ENCODE peak calls at places on chromosome 11, in ten cellular contexts. C is CD4-positive, alpha-beta memory T cell; X is upper lobe of left lung; U is cardiac muscle cell; I is fibroblast of pulmonary artery; J is prostate gland; Q is epithelial cell of proximal tubule; A is neural progenitor cell; W is K562; K is AG09309. T is an unnamed sample.

GRCh38 chr11:75011357-75011756 is 22.6 kb downstream of the NEU3 start:
- DNase-seq in C (no peak), X (no peak), U (no peak), I (no peak), J (no peak), Q (no peak), A (no peak), W (no peak), K (no peak), T (no peak)

GRCh38 chr11:23336961-23337360 is 476.7 kb upstream of the CCDC179 start:
- DNase-seq in C (no peak), X (no peak), U (no peak), I (no peak), J (no peak), Q (no peak), A (no peak), W (no peak), K (no peak), T (no peak)

GRCh38 chr11:58451585-58451984 is 9.5 kb upstream of the OR5B12 start:
- DNase-seq in C (no peak), X (no peak), U (no peak), I (no peak), J (no peak), Q (no peak), A (no peak), W (no peak), K (no peak), T (peak)

GRCh38 chr11:1706634-1707400 is 9.8 kb downstream of the KRTAP5-6 start:
- DNase-seq in C (peak), X (peak), U (peak), I (no peak), J (no peak), Q (no peak), A (peak), W (peak), K (no peak), T (no peak)

GRCh38 chr11:75768909-75769771 is 562 bp downstream of the DGAT2 start:
- DNase-seq in C (no peak), X (no peak), U (no peak), I (no peak), J (peak), Q (no peak), A (no peak), W (no peak), K (no peak), T (no peak)

GRCh38 chr11:126570489-126570888 is 215.0 kb downstream of the ST3GAL4 start:
- DNase-seq in C (no peak), X (no peak), U (no peak), I (no peak), J (no peak), Q (no peak), A (no peak), W (no peak), K (no peak), T (no peak)

GRCh38 chr11:129283141-129283540 is 91.0 kb upstream of the ARHGAP32 start:
- DNase-seq in C (no peak), X (no peak), U (no peak), I (no peak), J (no peak), Q (no peak), A (no peak), W (no peak), K (no peak), T (no peak)

GRCh38 chr11:12110714-12111481 is 508 bp downstream of the MICAL2 start:
- DNase-seq in C (peak), X (peak), U (no peak), I (no peak), J (no peak), Q (no peak), A (peak), W (no peak), K (no peak), T (no peak)

GRCh38 chr11:123537726-123538125 is 107.7 kb downstream of the GRAMD1B start:
- DNase-seq in C (no peak), X (no peak), U (no peak), I (no peak), J (no peak), Q (no peak), A (no peak), W (no peak), K (no peak), T (no peak)

GRCh38 chr11:28346721-28347120 is 238.5 kb downstream of the METTL15 start:
- DNase-seq in C (no peak), X (no peak), U (no peak), I (no peak), J (no peak), Q (no peak), A (no peak), W (no peak), K (no peak), T (peak)

GRCh38 chr11:61480936-61481335 is 27.6 kb upstream of the LRRC10B start:
- DNase-seq in C (no peak), X (no peak), U (peak), I (peak), J (no peak), Q (no peak), A (peak), W (no peak), K (no peak), T (no peak)

GRCh38 chr11:5514841-5515240 is 1.7 kb downstream of the UBQLNL start:
- DNase-seq in C (no peak), X (no peak), U (no peak), I (no peak), J (no peak), Q (no peak), A (no peak), W (no peak), K (no peak), T (no peak)

GRCh38 chr11:68775951-68776388 is 24.6 kb upstream of the TESMIN start:
- DNase-seq in C (no peak), X (no peak), U (no peak), I (no peak), J (no peak), Q (no peak), A (no peak), W (no peak), K (no peak), T (no peak)

GRCh38 chr11:103870821-103871309 is 165.6 kb upstream of the DDI1 start:
- DNase-seq in C (no peak), X (no peak), U (no peak), I (peak), J (no peak), Q (no peak), A (no peak), W (no peak), K (no peak), T (no peak)

DNA sequence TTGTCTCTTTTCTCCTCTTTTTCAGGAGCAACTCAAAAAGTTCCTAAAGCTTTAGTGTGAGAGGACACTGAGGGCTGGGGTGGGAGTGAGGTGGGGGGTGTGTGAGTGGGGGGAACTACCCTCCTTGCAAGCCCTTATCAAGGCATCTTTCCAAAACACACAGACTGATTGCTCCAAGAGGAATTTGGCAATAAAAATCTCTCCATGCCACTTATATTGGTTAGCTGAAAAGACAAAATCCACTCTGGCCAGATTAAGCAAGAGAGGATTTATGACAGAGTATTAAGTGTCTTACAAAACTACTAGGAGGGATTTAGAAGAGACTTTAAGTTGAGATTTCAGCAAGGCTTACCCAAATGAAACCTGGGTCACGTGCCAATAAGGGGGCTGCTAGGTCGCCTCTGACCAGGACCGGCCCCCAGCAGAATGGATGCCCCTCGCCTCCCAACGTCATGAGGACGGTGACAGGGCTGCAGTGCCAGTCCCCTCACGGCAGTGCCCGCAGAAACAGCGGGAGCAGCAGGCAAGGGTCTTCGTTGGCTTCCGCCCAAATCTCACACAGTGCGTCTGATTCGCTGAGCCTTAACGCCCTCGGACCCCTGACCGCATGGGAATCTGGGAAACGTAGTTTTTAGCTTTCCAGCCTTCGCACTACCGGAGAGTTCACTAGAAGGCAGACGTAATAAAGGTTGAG is 22.1 kb upstream of the CTR9 start:
- DNase-seq in C (no peak), X (peak), U (peak), I (no peak), J (no peak), Q (no peak), A (peak), W (no peak), K (peak), T (no peak)
- H3K4me3 ChIP-seq in C (no peak), X (no peak), U (peak), I (no peak), J (no peak), Q (no peak), A (peak), W (no peak), K (no peak), T (no peak)

GRCh38 chr11:73028621-73029020 is 113.5 kb downstream of the FCHSD2 start:
- DNase-seq in C (no peak), X (no peak), U (no peak), I (no peak), J (no peak), Q (no peak), A (no peak), W (no peak), K (no peak), T (no peak)

GRCh38 chr11:73030130-73030529 is 112.0 kb downstream of the FCHSD2 start:
- DNase-seq in C (no peak), X (no peak), U (no peak), I (no peak), J (no peak), Q (no peak), A (no peak), W (no peak), K (no peak), T (no peak)

GRCh38 chr11:73029408-73029807 is 112.7 kb downstream of the FCHSD2 start:
- DNase-seq in C (no peak), X (no peak), U (peak), I (no peak), J (no peak), Q (no peak), A (no peak), W (no peak), K (no peak), T (no peak)

GRCh38 chr11:73034777-73035176 is 107.3 kb downstream of the FCHSD2 start:
- DNase-seq in C (no peak), X (no peak), U (no peak), I (no peak), J (no peak), Q (no peak), A (no peak), W (no peak), K (no peak), T (no peak)

DNA sequence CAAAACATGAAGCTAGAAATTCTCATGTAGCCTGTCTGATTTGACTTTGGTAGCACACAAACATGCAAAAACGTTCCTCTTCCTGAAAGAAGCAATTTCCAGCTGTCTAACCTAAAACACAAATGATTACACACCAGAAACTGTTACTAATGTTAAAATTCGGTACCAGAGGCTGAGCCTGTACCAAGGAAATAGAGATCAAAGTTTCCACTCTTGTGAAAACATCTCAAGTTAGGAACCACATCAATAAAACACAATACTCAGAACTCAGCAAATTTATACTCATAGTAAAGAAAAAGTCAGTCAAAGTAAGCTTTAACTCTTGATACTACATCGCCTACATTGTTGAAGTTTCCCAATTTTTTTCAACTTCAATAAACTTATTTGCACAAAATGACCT is 107.8 kb downstream of the FCHSD2 start:
- DNase-seq in C (peak), X (no peak), U (no peak), I (no peak), J (no peak), Q (no peak), A (no peak), W (no peak), K (no peak), T (peak)
- H3K4me3 ChIP-seq in C (no peak), X (no peak), U (no peak), I (no peak), J (no peak), Q (no peak), A (no peak), W (no peak), K (no peak), T (no peak)

GRCh38 chr11:64566915-64567882 is 23.8 kb upstream of the SLC22A12 start:
- DNase-seq in C (no peak), X (peak), U (no peak), I (no peak), J (no peak), Q (no peak), A (peak), W (no peak), K (no peak), T (no peak)
- H3K4me3 ChIP-seq in C (no peak), X (no peak), U (no peak), I (no peak), J (no peak), Q (no peak), A (peak), W (no peak), K (no peak), T (peak)

DNA sequence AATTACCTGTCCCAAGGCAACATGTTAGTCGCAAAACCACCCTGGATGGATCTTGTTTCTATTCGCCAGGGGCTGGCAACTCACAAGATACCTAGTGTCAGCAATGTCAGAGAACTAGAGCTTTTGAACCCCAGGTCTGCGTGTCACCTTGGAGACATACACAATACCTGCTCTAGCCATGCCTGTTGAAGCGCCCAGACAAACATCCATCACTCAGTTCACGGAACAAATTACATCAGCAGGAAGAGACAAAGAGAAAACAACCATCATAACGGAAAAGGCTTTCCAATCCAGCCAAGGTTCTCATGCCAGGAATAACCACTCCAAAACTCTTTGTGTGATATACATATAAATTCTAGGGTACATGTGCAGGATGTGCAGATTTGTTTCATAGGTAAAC is 2.2 kb downstream of the CD59 start:
- DNase-seq in C (no peak), X (no peak), U (no peak), I (peak), J (no peak), Q (no peak), A (no peak), W (no peak), K (no peak), T (no peak)
- H3K4me3 ChIP-seq in C (no peak), X (peak), U (no peak), I (peak), J (peak), Q (peak), A (no peak), W (peak), K (peak), T (no peak)

T was measured in Jurkat, Clone E6-1.